ENCODE peak calls at places on chromosome 21, in nine cellular contexts. J is mesenchymal stem cell, K is EH, N is A549, L is brain microvascular endothelial cell, R is GM12865, S is NCI-H1105, X is kidney glomerular epithelial cell, I is fibroblast of lung. F is an unnamed sample.

GRCh38 chr21:34595457-34595856 is 19.5 kb downstream of the RCAN1 start:
- DNase-seq in J (peak), K (no peak), N (no peak), L (no peak), R (no peak), S (no peak), X (no peak), I (peak), F (peak)

GRCh38 chr21:43591468-43592050 is 67.7 kb downstream of the HSF2BP start:
- DNase-seq in J (peak), K (peak), N (no peak), L (no peak), R (no peak), S (no peak), X (no peak), I (no peak), F (no peak)

GRCh38 chr21:35291963-35292627 is 243.0 kb upstream of the RUNX1 start:
- DNase-seq in J (peak), K (peak), N (no peak), L (no peak), R (no peak), S (no peak), X (peak), I (peak), F (no peak)

GRCh38 chr21:45576838-45577737 is 34.8 kb upstream of the SLC19A1 start:
- DNase-seq in J (no peak), K (no peak), N (no peak), L (no peak), R (no peak), S (no peak), X (no peak), I (no peak), F (no peak)

GRCh38 chr21:46057111-46057709 is 40.7 kb upstream of the COL6A2 start:
- DNase-seq in J (no peak), K (no peak), N (no peak), L (no peak), R (peak), S (no peak), X (no peak), I (no peak), F (no peak)

GRCh38 chr21:33844104-33844889 is 71.3 kb downstream of the ATP5PO start:
- DNase-seq in J (peak), K (peak), N (no peak), L (no peak), R (no peak), S (no peak), X (no peak), I (peak), F (peak)

GRCh38 chr21:38567577-38568360 is 69.5 kb upstream of the ERG start:
- DNase-seq in J (peak), K (peak), N (no peak), L (peak), R (no peak), S (no peak), X (no peak), I (peak), F (no peak)

GRCh38 chr21:31641416-31641922 is 18.0 kb upstream of the SOD1 start:
- DNase-seq in J (no peak), K (no peak), N (no peak), L (no peak), R (no peak), S (no peak), X (no peak), I (no peak), F (peak)

GRCh38 chr21:27268290-27268689 is 301.4 kb upstream of the ADAMTS5 start:
- DNase-seq in J (no peak), K (peak), N (no peak), L (peak), R (no peak), S (no peak), X (peak), I (peak), F (no peak)